ENCODE peak calls at places on chromosome 14, in ten cellular contexts. K, J, W, D, U, F, E, I, B and V are unnamed samples.
A peak's percentile ranks its signal among the peaks of the same experiment; 100 is the strongest.

GRCh38 chr14:34120185-34120977 is 169.5 kb upstream of the EGLN3 start:
- DNase-seq in D (no peak), I (no peak), W (no peak), K (no peak), F (no peak), B (no peak), J (no peak), E (no peak), U (no peak), V (no peak)

GRCh38 chr14:28767239-28767850 is 758 bp downstream of the FOXG1 start:
- DNase-seq in W (no peak), J (no peak), U (no peak), F (no peak), K (no peak), I (no peak), E (no peak), D (no peak), B (no peak), V (no peak)

GRCh38 chr14:99541677-99542470 is 60.7 kb downstream of the CCNK start:
- DNase-seq in K (no peak), B (no peak), J (no peak), I (no peak), E (no peak), W (no peak), F (no peak), D (peak; percentile 73), U (peak; percentile 73), V (no peak)

GRCh38 chr14:83556746-83557460 is 1973.0 kb upstream of the FLRT2 start:
- DNase-seq in B (no peak), K (peak; percentile 54), F (no peak), I (no peak), E (no peak), J (no peak), U (no peak), W (no peak), D (no peak), V (peak; percentile 85)

GRCh38 chr14:85907536-85907935 is 377.6 kb downstream of the FLRT2 start:
- DNase-seq in F (no peak), J (no peak), E (no peak), D (no peak), B (no peak), K (no peak), I (no peak), U (no peak), W (no peak), V (no peak)

GRCh38 chr14:100900837-100901390 is 2.6 kb downstream of the RTL1 start:
- DNase-seq in U (peak; percentile 83), I (no peak), E (no peak), F (no peak), W (no peak), K (no peak), B (no peak), J (no peak), D (peak; percentile 81), V (no peak)

GRCh38 chr14:55739967-55740707 is 160.1 kb downstream of the KTN1 start:
- DNase-seq in I (no peak), F (no peak), D (no peak), W (no peak), E (no peak), U (no peak), J (no peak), K (no peak), B (no peak), V (no peak)

GRCh38 chr14:69137456-69138188 is 15.3 kb downstream of the DCAF5 start:
- DNase-seq in B (no peak), W (no peak), E (peak; percentile 26), I (no peak), F (no peak), K (no peak), U (no peak), D (no peak), J (no peak), V (no peak)

GRCh38 chr14:96055065-96055752 is 16.0 kb downstream of the C14orf132 start:
- DNase-seq in E (no peak), U (peak; percentile 21), I (no peak), W (no peak), K (peak; percentile 33), F (no peak), D (peak; percentile 59), B (no peak), J (no peak), V (peak; percentile 31)

GRCh38 chr14:96058606-96059200 is 19.5 kb downstream of the C14orf132 start:
- DNase-seq in J (no peak), E (no peak), F (no peak), U (no peak), D (no peak), I (no peak), B (no peak), K (no peak), W (no peak), V (no peak)

GRCh38 chr14:96055753-96056508 is 16.8 kb downstream of the C14orf132 start:
- DNase-seq in J (no peak), B (no peak), F (no peak), D (no peak), E (no peak), W (no peak), K (no peak), I (no peak), U (no peak), V (no peak)

GRCh38 chr14:96057738-96058137 is 18.6 kb downstream of the C14orf132 start:
- DNase-seq in E (no peak), W (no peak), I (no peak), D (no peak), U (no peak), B (no peak), K (no peak), F (no peak), J (no peak), V (no peak)

DNA sequence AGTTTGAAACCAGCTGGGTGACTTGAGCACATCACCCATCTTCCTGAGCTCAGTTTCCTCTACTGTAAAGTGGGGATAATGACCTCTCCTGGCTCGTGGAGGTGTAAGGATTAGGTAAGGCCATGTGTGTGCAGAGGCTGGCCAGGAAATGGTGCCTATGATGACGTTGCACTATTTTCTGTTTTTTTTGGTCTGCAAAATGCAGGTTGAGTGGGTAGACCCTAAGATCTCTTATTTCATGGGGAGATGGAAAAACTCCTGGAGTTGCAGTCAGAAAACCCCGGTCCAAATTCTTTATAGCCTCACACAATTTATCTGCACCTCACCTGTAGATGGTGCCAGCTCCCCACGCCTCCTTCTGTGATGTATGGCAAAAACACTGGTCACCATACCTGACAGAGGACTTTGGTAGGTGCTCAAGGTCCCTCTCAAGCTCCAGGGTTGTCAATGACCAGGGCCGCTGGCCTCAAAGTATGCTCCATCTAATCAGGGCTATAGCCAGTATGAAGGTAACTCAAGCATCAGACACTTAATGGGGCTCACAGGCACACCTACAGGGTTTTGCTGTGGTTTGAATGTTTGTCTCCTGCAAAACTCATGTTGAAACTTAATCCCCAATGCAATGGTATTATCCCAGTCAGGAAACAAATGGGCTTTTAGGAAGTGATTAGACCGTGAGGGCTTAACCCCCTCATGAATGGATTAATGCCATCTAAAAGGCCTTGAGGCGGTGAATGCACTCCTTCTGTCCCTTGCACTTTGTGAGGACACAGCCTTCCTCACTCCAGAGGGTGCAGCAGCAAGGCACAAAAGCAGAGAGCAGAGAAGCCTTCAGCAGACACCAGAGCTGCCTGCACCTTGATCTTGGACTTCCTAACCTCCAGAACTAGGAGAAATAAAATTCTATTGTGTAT is 17.6 kb downstream of the C14orf132 start:
- DNase-seq in W (no peak), I (no peak), E (no peak), B (no peak), D (peak; percentile 23), F (no peak), J (no peak), K (no peak), U (no peak), V (no peak)
- TF ChIP-seq CTCF in W (no peak), I (no peak), E (no peak), B (no peak), D (no peak), F (no peak), J (no peak), K (no peak), U (peak; percentile 54), V (no peak)

GRCh38 chr14:24431569-24432258 is 2.0 kb downstream of the KHNYN start:
- DNase-seq in U (peak; percentile 96), E (peak; percentile 94), B (peak; percentile 91), D (peak; percentile 93), I (peak; percentile 83), F (peak; percentile 93), J (peak; percentile 81), K (peak; percentile 91), W (peak; percentile 92), V (peak; percentile 88)

GRCh38 chr14:24430143-24430681 is 458 bp downstream of the KHNYN start:
- DNase-seq in F (peak; percentile 91), W (peak; percentile 86), K (peak; percentile 85), J (peak; percentile 40), U (peak; percentile 69), I (peak; percentile 16), D (peak; percentile 93), E (peak; percentile 85), B (peak; percentile 83), V (peak; percentile 77)

GRCh38 chr14:24430682-24431568 is 1.2 kb downstream of the KHNYN start:
- DNase-seq in J (peak; percentile 39), D (no peak), K (peak; percentile 76), E (peak; percentile 74), B (peak; percentile 47), I (no peak), U (no peak), W (no peak), F (peak; percentile 67), V (peak; percentile 40)

GRCh38 chr14:24434676-24435075 is 4.9 kb downstream of the KHNYN start:
- DNase-seq in I (no peak), F (no peak), U (no peak), J (no peak), D (no peak), W (no peak), E (no peak), B (no peak), K (no peak), V (no peak)

GRCh38 chr14:24432259-24433131 is 2.7 kb downstream of the KHNYN start:
- DNase-seq in K (no peak), F (no peak), J (no peak), W (no peak), B (no peak), I (no peak), D (peak; percentile 17), E (no peak), U (no peak), V (no peak)
- H3K4me3 ChIP-seq in K (peak overlapping the region; percentile 98), F (peak overlapping the region; percentile 86), J (no peak overlapping the region), W (no peak overlapping the region), B (no peak overlapping the region), I (peak overlapping the region; percentile 65), D (peak overlapping the region; percentile 87), E (peak overlapping the region; percentile 79), U (no peak overlapping the region), V (peak overlapping the region; percentile 26)

GRCh38 chr14:61106627-61107147 is 125.6 kb downstream of the SLC38A6 start:
- DNase-seq in W (no peak), I (no peak), U (no peak), B (no peak), K (no peak), J (no peak), D (peak; percentile 38), F (no peak), E (no peak), V (no peak)
- TF ChIP-seq CTCF in W (no peak), I (peak; percentile 28), U (peak; percentile 44), B (no peak), K (peak; percentile 9), J (no peak), D (peak; percentile 42), F (no peak), E (peak; percentile 35), V (peak; percentile 31)

DNA sequence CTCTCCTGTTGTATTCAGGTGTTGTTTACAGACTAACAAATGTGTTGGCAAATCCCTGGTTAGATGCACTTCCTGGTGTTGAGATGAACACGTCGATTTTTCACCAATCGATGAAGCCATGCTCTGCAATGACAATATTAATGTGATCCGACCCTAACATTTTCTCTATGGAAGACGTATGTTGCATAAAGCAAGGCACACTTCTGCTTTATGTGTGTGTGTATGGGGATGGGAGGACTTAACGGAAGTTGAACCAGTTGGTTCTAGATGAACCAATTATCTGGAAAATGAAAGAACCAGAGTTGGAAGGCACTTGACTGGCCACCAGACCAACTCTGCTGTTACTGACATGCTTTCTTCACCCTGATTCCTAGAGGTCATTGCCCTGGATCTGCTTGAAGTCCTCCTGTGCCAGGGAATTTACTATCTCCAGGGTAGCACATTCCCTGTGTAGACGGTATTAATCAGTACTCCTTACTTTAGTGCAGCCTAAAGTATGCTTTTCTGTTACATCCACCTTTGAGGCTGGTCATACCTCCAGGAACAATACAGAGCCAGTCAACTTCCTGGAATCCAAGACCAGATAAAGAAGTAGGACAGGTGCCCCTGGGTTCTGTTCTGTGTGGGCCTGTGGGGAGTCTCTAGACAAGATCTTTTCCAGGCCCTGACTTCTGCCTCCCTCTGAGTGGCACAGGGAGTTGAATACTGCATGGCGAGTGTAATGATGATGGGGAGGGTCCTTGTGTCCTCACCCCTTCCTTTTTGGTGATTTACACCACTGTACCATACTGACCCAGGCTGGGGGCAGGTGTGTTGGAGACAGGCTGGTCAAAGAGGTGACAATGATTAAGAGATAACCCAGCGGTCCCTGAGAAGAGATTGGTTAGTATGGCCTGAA is 4.1 kb downstream of the SDR39U1 start:
- DNase-seq in D (no peak), U (no peak), I (no peak), E (no peak), J (no peak), K (no peak), W (no peak), B (no peak), F (no peak), V (no peak)
- H3K4me3 ChIP-seq in D (no peak overlapping the region), U (no peak overlapping the region), I (no peak overlapping the region), E (no peak overlapping the region), J (no peak overlapping the region), K (no peak overlapping the region), W (no peak overlapping the region), B (no peak overlapping the region), F (no peak overlapping the region), V (no peak overlapping the region)